ENCODE peak calls at places on chromosomes 12 and 14, in four cellular contexts. J is progenitor cell of endocrine pancreas, R is IMR-90, L is suprapubic skin. W is an unnamed sample.

GRCh38 chr12:11652351-11653040 is 3.0 kb downstream of the ETV6 start:
- DNase-seq in J (no peak), R (peak), L (no peak), W (no peak)

GRCh38 chr14:77601846-77602609 is 14.4 kb downstream of the SPTLC2 start:
- DNase-seq in J (no peak), R (no peak), L (no peak), W (no peak)

GRCh38 chr12:96425973-96426372 is 25.7 kb upstream of the CDK17 start:
- DNase-seq in J (no peak), R (peak), L (no peak), W (no peak)

GRCh38 chr14:32102968-32103367 is 25.9 kb downstream of the ARHGAP5 start:
- DNase-seq in J (no peak), R (no peak), L (no peak), W (no peak)

GRCh38 chr12:54261817-54262402 is 18.0 kb downstream of the CBX5 start:
- DNase-seq in J (no peak), R (no peak), L (no peak), W (no peak)

GRCh38 chr12:107992870-107993451 is 136.1 kb upstream of the WSCD2 start:
- DNase-seq in J (peak), R (peak), L (no peak), W (no peak)

GRCh38 chr12:102740157-102741032 is 176.6 kb downstream of the PAH start:
- DNase-seq in J (no peak), R (peak), L (no peak), W (no peak)

GRCh38 chr12:66555113-66555512 is 123.8 kb downstream of the GRIP1 start:
- DNase-seq in J (no peak), R (no peak), L (no peak), W (no peak)

GRCh38 chr12:107393043-107393725 is 292.4 kb upstream of the PWP1 start:
- DNase-seq in J (no peak), R (no peak), L (no peak), W (no peak)

GRCh38 chr12:750356-751191 is 1.8 kb upstream of the WNK1 start:
- DNase-seq in J (no peak), R (no peak), L (no peak), W (no peak)

DNA sequence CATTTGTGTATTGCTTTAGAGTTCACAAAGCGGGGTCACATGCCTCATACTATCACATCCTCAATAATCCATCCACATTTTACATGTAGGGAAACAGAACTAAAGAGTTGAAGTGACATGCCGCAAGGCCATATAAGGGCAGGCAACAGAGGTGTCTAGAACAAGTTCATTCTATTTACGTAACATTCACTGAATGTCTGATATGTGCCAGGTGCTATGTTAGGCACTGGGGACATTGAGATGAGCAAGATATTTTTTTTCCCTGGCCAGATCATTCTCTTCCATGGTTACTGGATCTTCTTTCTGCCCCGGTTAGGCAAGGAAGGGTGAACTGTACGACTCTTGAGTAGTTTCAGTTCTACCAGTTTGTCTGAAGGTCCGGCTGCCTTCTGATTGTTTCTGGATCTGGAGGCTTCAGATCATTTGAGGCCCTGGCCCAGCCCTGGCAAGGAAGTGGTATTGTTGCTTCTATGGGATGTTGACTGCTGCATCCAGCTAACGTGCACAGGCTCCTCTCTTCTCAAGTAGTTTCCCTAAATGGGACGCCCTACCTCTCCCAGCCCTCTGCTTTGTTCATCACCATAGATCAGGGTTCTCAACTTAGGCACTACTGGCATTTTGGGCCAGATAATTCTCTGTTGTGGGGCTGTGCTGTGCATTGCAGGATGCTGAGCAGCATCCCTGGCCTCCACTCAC is 12.1 kb downstream of the GPATCH2L start:
- DNase-seq in J (no peak), R (no peak), L (no peak), W (no peak)
- TF ChIP-seq CTCF in J (no peak), R (no peak), L (no peak), W (no peak)

GRCh38 chr14:105185973-105186372 is 4.9 kb upstream of the NUDT14 start:
- DNase-seq in J (no peak), R (no peak), L (no peak), W (no peak)

GRCh38 chr14:105187116-105187515 is 6.0 kb upstream of the NUDT14 start:
- DNase-seq in J (no peak), R (no peak), L (no peak), W (no peak)

GRCh38 chr14:105185001-105185400 is 3.9 kb upstream of the NUDT14 start:
- DNase-seq in J (no peak), R (no peak), L (no peak), W (no peak)

GRCh38 chr14:105184461-105184860 is 3.3 kb upstream of the NUDT14 start:
- DNase-seq in J (no peak), R (no peak), L (no peak), W (no peak)

GRCh38 chr14:105187935-105188524 is 6.9 kb upstream of the NUDT14 start:
- DNase-seq in J (no peak), R (no peak), L (no peak), W (no peak)
- TF ChIP-seq CTCF in J (no peak), R (no peak), L (no peak), W (no peak)

GRCh38 chr12:117470804-117471203 is 109.4 kb upstream of the NOS1 start:
- DNase-seq in J (no peak), R (no peak), L (no peak), W (no peak)
- TF ChIP-seq CTCF in J (peak), R (no peak), L (no peak), W (no peak)

GRCh38 chr14:54549862-54550261 is 17.1 kb upstream of the SAMD4A start:
- DNase-seq in J (no peak), R (peak), L (no peak), W (no peak)

GRCh38 chr14:54554401-54554800 is 12.5 kb upstream of the SAMD4A start:
- DNase-seq in J (no peak), R (no peak), L (no peak), W (no peak)

GRCh38 chr14:54556535-54556934 is 10.4 kb upstream of the SAMD4A start:
- DNase-seq in J (no peak), R (no peak), L (no peak), W (no peak)

GRCh38 chr14:54550514-54550913 is 16.4 kb upstream of the SAMD4A start:
- DNase-seq in J (no peak), R (peak), L (no peak), W (no peak)

GRCh38 chr14:54555651-54556050 is 11.3 kb upstream of the SAMD4A start:
- DNase-seq in J (no peak), R (no peak), L (no peak), W (no peak)
- TF ChIP-seq CTCF in J (no peak), R (peak), L (no peak), W (no peak)

DNA sequence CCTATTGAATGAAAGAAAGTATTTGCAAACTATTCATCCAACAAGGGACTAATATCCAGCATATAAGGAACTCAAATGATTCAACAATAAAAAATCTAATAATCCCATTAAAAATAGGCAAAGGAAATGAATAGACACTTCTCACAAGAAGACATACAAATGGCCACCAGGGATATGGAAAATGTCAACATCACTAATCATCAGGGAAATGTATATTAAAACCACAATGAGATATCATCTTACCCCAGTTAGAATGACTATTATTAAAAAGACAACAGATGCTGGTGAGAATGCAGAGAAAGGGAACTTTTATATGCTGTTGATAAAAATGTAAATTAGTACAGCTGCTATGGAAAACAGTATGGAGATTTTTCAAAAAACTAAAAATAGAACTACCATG is 89.2 kb downstream of the GARIN6 start:
- DNase-seq in J (no peak), R (no peak), L (no peak), W (no peak)
- TF ChIP-seq CTCF in J (no peak), R (no peak), L (no peak), W (no peak)

DNA sequence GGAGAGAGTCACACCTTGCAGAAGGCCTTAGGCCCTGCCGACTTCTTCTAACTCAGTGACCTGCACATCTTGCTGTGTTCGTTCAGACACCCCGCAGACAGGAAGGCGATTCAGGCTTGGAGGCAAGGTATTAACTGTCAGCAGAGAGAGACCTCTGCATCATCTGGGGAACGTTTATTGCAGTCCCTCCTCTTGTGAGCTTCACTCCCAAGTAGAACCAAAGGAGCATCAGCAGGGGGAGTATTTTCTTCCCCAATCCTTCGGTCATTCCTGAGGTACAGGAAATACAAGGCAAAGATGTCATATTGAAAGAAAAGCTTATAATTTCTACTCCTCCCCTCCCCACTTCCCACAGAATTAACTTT is 217.9 kb downstream of the CRADD start:
- DNase-seq in J (no peak), R (peak), L (no peak), W (no peak)
- TF ChIP-seq CTCF in J (no peak), R (no peak), L (no peak), W (no peak)

W was measured in omental fat pad.